ENCODE peak calls at places on chromosomes 6 and 20, in four cellular contexts. J, W, K and Y are unnamed samples.
A peak's percentile ranks its signal among the peaks of the same experiment; 100 is the strongest.

GRCh38 chr20:53914091-53914860 is 156.1 kb downstream of the BCAS1 start:
- DNase-seq in J (no peak), W (no peak), K (peak; percentile 92), Y (no peak)

GRCh38 chr6:157513619-157514485 is 132.9 kb downstream of the ZDHHC14 start:
- DNase-seq in J (no peak), W (no peak), K (no peak), Y (no peak)

GRCh38 chr20:22506827-22507226 is 77.5 kb downstream of the FOXA2 start:
- DNase-seq in J (no peak), W (no peak), K (no peak), Y (no peak)

GRCh38 chr6:167094436-167094819 is 28.5 kb upstream of the CCR6 start:
- DNase-seq in J (no peak), W (no peak), K (peak; percentile 39), Y (no peak)

GRCh38 chr20:40607927-40608326 is 81.1 kb downstream of the MAFB start:
- DNase-seq in J (no peak), W (peak; percentile 21), K (no peak), Y (no peak)

GRCh38 chr6:169990095-169991030 is 238.9 kb downstream of the ERMARD start:
- DNase-seq in J (no peak), W (no peak), K (no peak), Y (no peak)

GRCh38 chr6:88349511-88349910 is 183.4 kb upstream of the CNR1 start:
- DNase-seq in J (no peak), W (no peak), K (peak; percentile 83), Y (no peak)

GRCh38 chr6:108838101-108838717 is 10.0 kb upstream of the ARMC2 start:
- DNase-seq in J (no peak), W (no peak), K (peak; percentile 29), Y (no peak)

GRCh38 chr6:156890627-156891300 is 113.6 kb downstream of the ARID1B start:
- DNase-seq in J (no peak), W (no peak), K (peak; percentile 34), Y (no peak)

DNA sequence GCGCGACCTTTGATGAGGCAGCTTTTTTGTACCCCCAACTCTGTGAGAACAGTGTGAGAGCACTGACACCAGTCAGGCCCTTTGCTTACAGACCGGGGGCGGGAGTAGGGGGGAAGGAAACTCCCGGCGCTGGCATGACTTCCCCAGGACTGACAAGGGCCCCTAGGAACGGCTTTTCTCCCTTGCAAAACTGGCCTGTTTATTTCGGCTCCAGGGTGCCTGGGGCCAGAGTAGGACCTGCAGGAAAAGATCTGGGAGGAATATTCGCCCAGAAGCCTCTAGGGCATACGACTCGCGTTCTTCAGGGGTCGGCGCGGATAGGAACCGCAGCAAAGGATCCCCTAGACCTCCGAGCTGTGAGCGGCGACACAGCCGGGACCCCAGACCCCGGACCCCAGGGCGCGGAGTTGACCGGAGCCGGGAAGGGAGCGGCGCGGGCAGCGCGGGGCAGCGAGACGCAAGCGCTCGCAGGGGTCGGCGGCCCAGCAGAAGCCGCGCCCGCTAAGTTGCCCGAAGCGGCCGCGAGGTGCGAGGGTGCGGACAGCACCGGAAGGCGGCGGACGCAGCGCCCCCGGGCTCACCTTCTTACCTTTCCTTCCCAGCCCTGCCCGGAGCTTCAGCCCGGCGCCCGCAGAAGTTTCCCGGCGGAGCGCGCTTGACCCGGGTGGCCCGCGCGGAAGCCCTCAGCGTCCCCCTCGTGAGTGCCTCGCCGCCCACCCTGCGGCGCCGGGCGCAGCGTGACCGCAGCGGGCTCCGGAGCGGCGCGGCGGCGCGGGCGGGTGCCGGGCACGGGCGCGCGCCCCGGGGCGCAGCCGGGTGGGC is at the start of gene POPDC3:
- DNase-seq in J (no peak), W (no peak), K (peak; percentile 54), Y (peak; percentile 15)
- TF ChIP-seq CTCF in J (no peak), W (no peak), K (peak; percentile 1), Y (no peak)

GRCh38 chr6:149544646-149545257 is 1.1 kb downstream of the PPIL4 start:
- DNase-seq in J (no peak), W (no peak), K (no peak), Y (no peak)
- H3K4me3 ChIP-seq in J (peak overlapping the region; percentile 98), W (peak overlapping the region; percentile 100), K (peak overlapping the region; percentile 100), Y (peak overlapping the region; percentile 98)

GRCh38 chr6:143536866-143537691 is 25.6 kb upstream of the FUCA2 start:
- DNase-seq in J (peak; percentile 12), W (peak; percentile 54), K (peak; percentile 46), Y (peak; percentile 68)
- TF ChIP-seq CTCF in J (peak; percentile 64), W (no peak), K (peak; percentile 69), Y (peak; percentile 56)

GRCh38 chr20:18256440-18257090 is 31.8 kb upstream of the ZNF133 start:
- DNase-seq in J (no peak), W (no peak), K (no peak), Y (no peak)

GRCh38 chr20:18250237-18250636 is 38.1 kb upstream of the ZNF133 start:
- DNase-seq in J (no peak), W (no peak), K (no peak), Y (no peak)

GRCh38 chr20:18255526-18255925 is 32.8 kb upstream of the ZNF133 start:
- DNase-seq in J (no peak), W (no peak), K (no peak), Y (no peak)

GRCh38 chr20:18254615-18255014 is 33.7 kb upstream of the ZNF133 start:
- DNase-seq in J (no peak), W (no peak), K (no peak), Y (no peak)

GRCh38 chr20:18252597-18253451 is 35.5 kb upstream of the ZNF133 start:
- DNase-seq in J (no peak), W (no peak), K (peak; percentile 35), Y (no peak)
- H3K4me3 ChIP-seq in J (no peak overlapping the region), W (no peak overlapping the region), K (no peak overlapping the region), Y (no peak overlapping the region)

GRCh38 chr6:28393912-28394662 is 5.5 kb downstream of the ZSCAN12 start:
- DNase-seq in J (no peak), W (no peak), K (peak; percentile 26), Y (no peak)
- TF ChIP-seq CTCF in J (peak; percentile 41), W (no peak), K (peak; percentile 40), Y (peak; percentile 26)

GRCh38 chr6:27811383-27811782 is 100.8 kb downstream of the OR2B2 start:
- DNase-seq in J (no peak), W (no peak), K (no peak), Y (no peak)

GRCh38 chr6:27812078-27812804 is 100.0 kb downstream of the OR2B2 start:
- DNase-seq in J (no peak), W (no peak), K (no peak), Y (no peak)

GRCh38 chr6:27810768-27811298 is 101.4 kb downstream of the OR2B2 start:
- DNase-seq in J (no peak), W (no peak), K (no peak), Y (no peak)

GRCh38 chr6:27814665-27815424 is 97.4 kb downstream of the OR2B2 start:
- DNase-seq in J (peak; percentile 97), W (no peak), K (peak; percentile 98), Y (peak; percentile 88)

GRCh38 chr6:27812805-27813626 is 99.2 kb downstream of the OR2B2 start:
- DNase-seq in J (no peak), W (no peak), K (no peak), Y (no peak)
- H3K4me3 ChIP-seq in J (peak overlapping the region; percentile 93), W (no peak overlapping the region), K (no peak overlapping the region), Y (no peak overlapping the region)

GRCh38 chr6:160028487-160029275 is 59.8 kb downstream of the IGF2R start:
- DNase-seq in J (no peak), W (no peak), K (no peak), Y (no peak)
- TF ChIP-seq CTCF in J (no peak), W (no peak), K (peak; percentile 2), Y (no peak)

GRCh38 chr20:38601216-38602184 is at the start of gene ARHGAP40:
- DNase-seq in J (no peak), W (no peak), K (no peak), Y (no peak)

GRCh38 chr20:38600057-38600456 is 1.6 kb upstream of the ARHGAP40 start:
- DNase-seq in J (no peak), W (no peak), K (no peak), Y (no peak)

GRCh38 chr20:38604873-38605303 is 3.3 kb downstream of the ARHGAP40 start:
- DNase-seq in J (peak; percentile 15), W (no peak), K (no peak), Y (no peak)

GRCh38 chr20:38603286-38603685 is 1.7 kb downstream of the ARHGAP40 start:
- DNase-seq in J (no peak), W (no peak), K (no peak), Y (no peak)

GRCh38 chr20:38602185-38602581 is 574 bp downstream of the ARHGAP40 start:
- DNase-seq in J (no peak), W (no peak), K (no peak), Y (no peak)
- H3K4me3 ChIP-seq in J (no peak overlapping the region), W (no peak overlapping the region), K (no peak overlapping the region), Y (no peak overlapping the region)

GRCh38 chr6:40874495-40874894 is 164.5 kb downstream of the UNC5CL start:
- DNase-seq in J (no peak), W (no peak), K (no peak), Y (no peak)
- TF ChIP-seq CTCF in J (peak; percentile 35), W (no peak), K (no peak), Y (no peak)

GRCh38 chr6:34465551-34466241 is at the start of gene PACSIN1:
- DNase-seq in J (no peak), W (peak; percentile 87), K (no peak), Y (peak; percentile 31)
- H3K4me3 ChIP-seq in J (peak within 1 kb of the TSS; percentile 31), W (peak within 1 kb of the TSS; percentile 57), K (peak within 1 kb of the TSS; percentile 40), Y (peak within 1 kb of the TSS; percentile 38)